ENCODE peak calls at places on chromosomes 2 and 18, in seven cellular contexts. V is mucosa of descending colon; I is HTR-8/SVneo; R is heart left ventricle; Y is activated CD4-positive, alpha-beta T cell treated with anti-CD3 and anti-CD28 coated beads, Interleukin-2, amount 50 U/mL, for 1 hour; P is right lobe of liver; O is AG04449. M is an unnamed sample.

GRCh38 chr2:46336560-46336959 is 39.4 kb downstream of the EPAS1 start:
- DNase-seq in V (no peak), I (no peak), O (no peak), R (no peak), Y (no peak), P (no peak), M (no peak)

GRCh38 chr2:233354971-233355574 is 779 bp downstream of the DGKD start:
- DNase-seq in O (no peak), V (peak; percentile 68), R (peak; percentile 30), Y (peak; percentile 6), P (no peak), I (no peak), M (no peak)

GRCh38 chr2:37168217-37168981 is 11.6 kb upstream of the EIF2AK2 start:
- DNase-seq in I (peak; percentile 73), O (no peak), P (no peak), Y (no peak), R (no peak), V (peak; percentile 38), M (peak; percentile 4)

GRCh38 chr2:238947920-238948710 is 100.2 kb downstream of the TWIST2 start:
- DNase-seq in P (peak; percentile 36), I (peak; percentile 72), O (no peak), R (peak; percentile 39), Y (no peak), V (no peak), M (no peak)

GRCh38 chr2:207122914-207123744 is 42.6 kb downstream of the KLF7 start:
- DNase-seq in O (no peak), Y (peak; percentile 13), P (no peak), I (no peak), R (no peak), V (no peak), M (no peak)

GRCh38 chr2:171670655-171671054 is 16.6 kb upstream of the DYNC1I2 start:
- DNase-seq in O (no peak), R (no peak), Y (no peak), I (no peak), P (no peak), V (no peak), M (no peak)

GRCh38 chr2:11281221-11281620 is 63.2 kb downstream of the ROCK2 start:
- DNase-seq in P (no peak), I (no peak), Y (no peak), V (no peak), O (no peak), R (no peak), M (no peak)

GRCh38 chr2:86017901-86018896 is 87.5 kb downstream of the POLR1A start:
- DNase-seq in R (no peak), Y (no peak), I (no peak), P (peak; percentile 57), V (no peak), O (no peak), M (no peak)

GRCh38 chr2:15679386-15679924 is 87.8 kb downstream of the DDX1 start:
- DNase-seq in R (no peak), V (no peak), I (no peak), P (no peak), O (no peak), Y (no peak), M (no peak)

GRCh38 chr2:216274194-216274593 is 98.1 kb downstream of the MARCHF4 start:
- DNase-seq in P (no peak), V (no peak), I (no peak), O (peak; percentile 41), Y (no peak), R (no peak), M (no peak)

GRCh38 chr2:174117951-174118930 is 130.1 kb downstream of the OLA1 start:
- DNase-seq in P (no peak), I (peak; percentile 31), V (no peak), Y (no peak), O (peak; percentile 56), R (no peak), M (no peak)

GRCh38 chr2:71846669-71847291 is 300.9 kb downstream of the CYP26B1 start:
- DNase-seq in O (no peak), V (no peak), Y (no peak), P (no peak), I (no peak), R (no peak), M (no peak)

GRCh38 chr2:78654941-78655340 is 370.6 kb upstream of the REG3G start:
- DNase-seq in I (no peak), P (no peak), O (no peak), R (no peak), Y (no peak), V (no peak), M (no peak)

GRCh38 chr18:9066817-9067306 is 35.6 kb upstream of the NDUFV2 start:
- DNase-seq in I (no peak), P (no peak), V (no peak), R (no peak), O (no peak), Y (no peak), M (no peak)

GRCh38 chr2:129554373-129554772 is 425.1 kb upstream of the RAB6C start:
- DNase-seq in P (no peak), O (no peak), V (no peak), Y (no peak), R (no peak), I (no peak), M (no peak)

GRCh38 chr2:65458999-65459398 is 26.6 kb upstream of the SPRED2 start:
- DNase-seq in P (no peak), Y (no peak), R (no peak), O (peak; percentile 16), I (no peak), V (no peak), M (no peak)

GRCh38 chr2:232434091-232434490 is 21.9 kb upstream of the ALPI start:
- DNase-seq in O (no peak), P (no peak), I (no peak), R (no peak), V (no peak), Y (no peak), M (no peak)

GRCh38 chr18:24860978-24861680 is 400.7 kb downstream of the HRH4 start:
- DNase-seq in O (no peak), P (no peak), I (no peak), Y (no peak), V (no peak), R (no peak), M (no peak)

GRCh38 chr2:84477886-84478285 is 18.8 kb upstream of the SUCLG1 start:
- DNase-seq in R (no peak), P (no peak), Y (no peak), O (no peak), V (no peak), I (no peak), M (no peak)

GRCh38 chr18:30492552-30493129 is 549.9 kb downstream of the DSC3 start:
- DNase-seq in V (no peak), O (no peak), Y (no peak), R (no peak), P (no peak), I (no peak), M (no peak)

GRCh38 chr2:26598336-26599006 is 42.7 kb downstream of the CIB4 start:
- DNase-seq in V (no peak), I (no peak), R (no peak), P (no peak), Y (no peak), O (no peak), M (no peak)

GRCh38 chr2:205996156-205996555 is 89.8 kb downstream of the INO80D start:
- DNase-seq in P (no peak), V (no peak), O (no peak), R (no peak), Y (no peak), I (no peak), M (no peak)

GRCh38 chr2:138931284-138932256 is 151.4 kb upstream of the NXPH2 start:
- DNase-seq in R (no peak), P (no peak), O (no peak), V (no peak), Y (no peak), I (no peak), M (no peak)

GRCh38 chr18:23357992-23358594 is 95.0 kb upstream of the RIOK3 start:
- DNase-seq in V (peak; percentile 45), I (no peak), P (peak; percentile 77), O (no peak), R (peak; percentile 72), Y (no peak), M (no peak)

GRCh38 chr18:61236476-61237057 is 96.7 kb upstream of the CDH20 start:
- DNase-seq in P (no peak), R (no peak), Y (no peak), I (no peak), O (no peak), V (no peak), M (no peak)

GRCh38 chr18:80171190-80171872 is 62.3 kb downstream of the ADNP2 start:
- DNase-seq in R (no peak), Y (peak; percentile 49), P (peak; percentile 62), I (no peak), O (peak; percentile 16), V (peak; percentile 65), M (peak; percentile 8)

GRCh38 chr2:118639371-118639770 is 208.1 kb downstream of the EN1 start:
- DNase-seq in R (no peak), O (no peak), P (no peak), I (no peak), V (no peak), Y (no peak), M (no peak)

GRCh38 chr18:29737620-29738019 is 1304.9 kb downstream of the DSC3 start:
- DNase-seq in I (no peak), R (no peak), V (no peak), O (no peak), Y (no peak), P (no peak), M (no peak)

GRCh38 chr2:137957033-137957432 is 7.2 kb upstream of the HNMT start:
- DNase-seq in R (no peak), P (no peak), V (no peak), O (peak; percentile 85), Y (no peak), I (peak; percentile 40), M (no peak)

GRCh38 chr18:78713064-78713463 is 266.6 kb upstream of the SALL3 start:
- DNase-seq in I (no peak), R (no peak), Y (no peak), V (no peak), O (no peak), P (no peak), M (no peak)

GRCh38 chr18:7908686-7909299 is 341.7 kb downstream of the PTPRM start:
- DNase-seq in Y (no peak), O (no peak), V (no peak), R (no peak), I (no peak), P (no peak), M (no peak)

GRCh38 chr2:96764253-96764637 is 3.5 kb downstream of the CNNM4 start:
- DNase-seq in O (no peak), I (no peak), Y (no peak), P (no peak), V (peak; percentile 67), R (no peak), M (no peak)

GRCh38 chr2:70181363-70181956 is 9.4 kb downstream of the C2orf42 start:
- DNase-seq in I (no peak), O (no peak), V (peak; percentile 29), P (no peak), Y (no peak), R (no peak), M (no peak)

GRCh38 chr2:43855292-43855691 is 16.5 kb downstream of the ABCG8 start:
- DNase-seq in P (no peak), I (no peak), Y (no peak), R (no peak), O (no peak), V (no peak), M (no peak)

GRCh38 chr2:190190507-190190906 is 128.0 kb upstream of the MSTN start:
- DNase-seq in O (peak; percentile 33), V (no peak), Y (no peak), I (no peak), P (no peak), R (no peak), M (no peak)

GRCh38 chr2:199602271-199602895 is 144.6 kb upstream of the SATB2 start:
- DNase-seq in Y (no peak), V (no peak), O (no peak), I (peak; percentile 21), R (no peak), P (no peak), M (no peak)

GRCh38 chr2:241702155-241702404 is 241 bp downstream of the ING5 start:
- DNase-seq in R (no peak), Y (peak; percentile 78), V (peak; percentile 87), O (no peak), P (no peak), I (peak; percentile 74), M (peak; percentile 77)